ENCODE peak calls at places on chromosomes 7 and 10, in ten cellular contexts. Y is HFFc6; X is prostate gland; Q is left ventricle myocardium inferior; E is A549; S is mesothelial cell of epicardium; K is CD8-positive, alpha-beta T cell; G is Calu3; R is endothelial cell; F is HFF-Myc. I is an unnamed sample.

GRCh38 chr7:95886501-95887090 is 114.2 kb downstream of the DYNC1I1 start:
- DNase-seq in Y (no peak), X (no peak), Q (no peak), E (peak), S (no peak), K (no peak), G (peak), R (peak), F (no peak), I (no peak)

GRCh38 chr10:87090779-87091178 is 3.9 kb downstream of the GLUD1 start:
- DNase-seq in Y (no peak), X (no peak), Q (no peak), E (no peak), S (no peak), K (no peak), G (no peak), R (no peak), F (no peak), I (no peak)

GRCh38 chr7:106768324-106768751 is 96.7 kb upstream of the PIK3CG start:
- DNase-seq in Y (peak), X (no peak), Q (no peak), E (no peak), S (no peak), K (no peak), G (no peak), R (no peak), F (no peak), I (no peak)

GRCh38 chr7:8436965-8437364 is 3.6 kb downstream of the NXPH1 start:
- DNase-seq in Y (no peak), X (no peak), Q (no peak), E (peak), S (no peak), K (no peak), G (peak), R (peak), F (no peak), I (peak)

GRCh38 chr7:88276605-88277153 is 30.0 kb downstream of the STEAP4 start:
- DNase-seq in Y (no peak), X (no peak), Q (no peak), E (no peak), S (no peak), K (no peak), G (no peak), R (no peak), F (no peak), I (no peak)

GRCh38 chr10:71471957-71472365 is 75.2 kb downstream of the CDH23 start:
- DNase-seq in Y (no peak), X (peak), Q (no peak), E (no peak), S (no peak), K (no peak), G (no peak), R (no peak), F (no peak), I (no peak)

GRCh38 chr7:360454-361100 is 70.6 kb downstream of the FOXL3 start:
- DNase-seq in Y (no peak), X (no peak), Q (peak), E (no peak), S (no peak), K (no peak), G (no peak), R (no peak), F (no peak), I (no peak)

GRCh38 chr7:67673861-67674260 is 677.2 kb downstream of the TYW1 start:
- DNase-seq in Y (no peak), X (no peak), Q (no peak), E (no peak), S (no peak), K (no peak), G (no peak), R (no peak), F (no peak), I (no peak)

GRCh38 chr10:30000802-30001571 is 58.4 kb downstream of the JCAD start:
- DNase-seq in Y (peak), X (peak), Q (no peak), E (no peak), S (no peak), K (no peak), G (peak), R (no peak), F (peak), I (no peak)

GRCh38 chr10:22823109-22823508 is 104.7 kb upstream of the ARMC3 start:
- DNase-seq in Y (peak), X (no peak), Q (no peak), E (peak), S (no peak), K (no peak), G (peak), R (no peak), F (peak), I (no peak)

GRCh38 chr10:27614776-27615175 is 110.7 kb downstream of the RAB18 start:
- DNase-seq in Y (no peak), X (no peak), Q (no peak), E (no peak), S (no peak), K (no peak), G (no peak), R (no peak), F (no peak), I (no peak)

DNA sequence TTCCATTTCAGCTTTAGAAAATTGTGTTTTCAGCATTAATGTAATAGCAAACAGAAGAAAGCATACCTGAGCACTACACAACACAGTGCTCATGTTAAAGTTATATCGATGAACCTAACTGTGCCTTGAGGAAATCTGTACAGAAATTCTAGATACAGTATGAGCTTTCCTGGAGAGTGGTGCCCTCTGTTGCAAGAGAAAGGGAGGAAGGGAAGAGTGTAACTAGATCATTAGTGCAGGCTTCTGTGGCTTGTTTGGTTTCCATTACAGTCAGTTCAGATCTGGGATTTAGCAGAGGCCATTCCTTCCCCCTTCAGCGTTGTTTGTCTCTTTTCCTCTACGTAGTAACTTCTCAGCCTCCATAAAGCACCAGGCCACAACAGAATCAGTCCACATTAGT is 139.7 kb downstream of the HTR7 start:
- DNase-seq in Y (no peak), X (no peak), Q (no peak), E (no peak), S (no peak), K (no peak), G (no peak), R (no peak), F (no peak), I (no peak)
- TF ChIP-seq CTCF in Y (no peak), X (no peak), Q (peak), E (no peak), S (no peak), K (no peak), G (no peak), R (no peak), F (peak), I (no peak)

GRCh38 chr7:41889472-41889871 is 186.6 kb upstream of the INHBA start:
- DNase-seq in Y (no peak), X (no peak), Q (no peak), E (no peak), S (no peak), K (no peak), G (no peak), R (no peak), F (no peak), I (no peak)

GRCh38 chr7:41889040-41889439 is 186.2 kb upstream of the INHBA start:
- DNase-seq in Y (no peak), X (no peak), Q (no peak), E (no peak), S (no peak), K (no peak), G (no peak), R (no peak), F (no peak), I (no peak)

GRCh38 chr7:41893656-41894055 is 190.8 kb upstream of the INHBA start:
- DNase-seq in Y (no peak), X (no peak), Q (no peak), E (no peak), S (no peak), K (no peak), G (no peak), R (no peak), F (no peak), I (no peak)

GRCh38 chr7:41890631-41891265 is 187.9 kb upstream of the INHBA start:
- DNase-seq in Y (no peak), X (no peak), Q (peak), E (no peak), S (no peak), K (no peak), G (no peak), R (no peak), F (no peak), I (no peak)

DNA sequence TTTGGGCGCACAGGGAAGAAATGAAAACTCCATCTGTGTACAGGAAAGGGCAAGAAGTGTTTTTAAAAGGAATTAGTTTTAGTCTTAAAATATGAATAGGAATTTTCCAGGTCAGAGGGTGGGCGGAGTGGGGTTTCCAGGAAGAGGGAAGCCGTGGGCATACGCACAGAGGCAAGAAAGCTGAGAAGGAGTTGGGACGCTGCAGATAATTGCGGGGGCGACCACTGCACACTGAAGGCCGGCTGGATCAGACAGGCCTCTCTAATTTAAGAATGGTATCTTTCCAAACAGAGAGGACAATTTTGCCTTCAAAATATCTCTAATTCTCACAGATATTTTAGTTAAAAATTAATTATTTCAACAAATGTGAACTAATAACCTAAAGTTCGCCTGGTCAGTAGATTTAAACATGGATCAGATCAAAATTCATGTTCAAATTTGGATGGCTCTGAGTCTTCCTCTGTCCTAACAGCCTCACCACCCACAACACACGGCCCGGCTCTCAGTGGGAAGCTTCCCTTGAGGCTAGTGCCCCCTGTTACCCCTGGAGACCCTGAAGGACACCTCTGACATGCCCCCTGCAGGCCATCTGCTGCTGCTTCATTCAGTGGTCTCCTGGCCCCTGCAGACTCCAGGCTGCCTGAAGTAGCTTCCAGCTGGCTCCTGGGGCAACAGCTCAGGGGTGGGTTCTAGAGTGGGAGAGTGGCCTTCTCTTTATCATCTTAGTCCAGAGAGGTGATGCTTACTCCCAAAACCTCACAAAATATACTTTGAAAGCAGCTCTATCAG is 189.3 kb upstream of the INHBA start:
- DNase-seq in Y (no peak), X (no peak), Q (no peak), E (no peak), S (no peak), K (no peak), G (no peak), R (peak), F (no peak), I (no peak)
- TF ChIP-seq CTCF in Y (peak), X (no peak), Q (no peak), E (no peak), S (no peak), K (no peak), G (no peak), R (peak), F (peak), I (peak)

DNA sequence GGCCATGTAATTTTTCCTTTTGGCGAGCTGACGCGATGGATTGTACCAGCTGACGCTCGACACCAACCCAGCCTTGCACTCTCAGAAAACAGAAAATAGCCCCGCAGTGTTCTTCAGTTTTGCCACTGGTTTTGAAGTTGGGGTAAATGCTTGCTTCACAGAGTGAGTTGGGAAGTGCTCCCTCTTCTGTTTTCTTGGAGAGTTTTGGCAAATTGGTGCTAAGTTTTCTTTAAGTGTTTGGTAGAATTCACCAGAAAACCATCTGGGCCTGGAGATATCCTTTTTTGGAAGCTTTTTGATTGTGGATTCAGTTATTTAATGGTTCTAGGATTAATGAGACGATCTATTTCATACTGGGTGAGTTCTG is 252.8 kb downstream of the ELFN1 start:
- DNase-seq in Y (peak), X (no peak), Q (no peak), E (no peak), S (no peak), K (no peak), G (no peak), R (no peak), F (no peak), I (no peak)
- TF ChIP-seq CTCF in Y (peak), X (no peak), Q (no peak), E (no peak), S (no peak), K (no peak), G (no peak), R (no peak), F (peak), I (no peak)

DNA sequence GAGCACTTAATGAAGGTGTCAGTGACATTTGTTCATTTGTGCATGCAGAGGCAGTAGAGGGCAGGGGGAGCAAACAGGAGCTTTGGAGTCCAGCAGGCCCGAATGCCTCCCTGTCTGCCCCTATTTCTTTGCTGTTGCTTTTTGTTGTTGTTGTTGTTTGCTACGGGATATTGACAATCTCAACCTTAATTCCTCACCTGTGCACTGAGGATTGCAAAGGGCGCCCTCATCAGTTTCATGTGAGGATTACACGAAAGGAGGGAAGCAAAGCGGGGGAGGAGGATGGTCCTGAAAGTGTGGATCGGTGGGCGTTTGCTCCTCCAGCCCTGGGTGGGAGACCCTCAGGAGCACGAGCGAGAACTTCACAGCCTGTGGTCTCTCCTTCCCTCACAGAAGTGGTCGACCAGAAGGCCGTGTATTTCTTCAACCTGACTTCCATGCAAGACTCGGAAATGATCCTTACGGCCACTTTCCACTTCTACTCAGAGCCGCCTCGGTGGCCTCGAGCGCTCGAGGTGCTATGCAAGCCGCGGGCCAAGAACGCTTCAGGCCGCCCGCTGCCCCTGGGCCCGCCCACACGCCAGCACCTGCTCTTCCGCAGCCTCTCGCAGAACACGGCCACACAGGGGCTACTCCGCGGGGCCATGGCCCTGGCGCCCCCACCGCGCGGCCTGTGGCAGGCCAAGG is 9.5 kb downstream of the GDF10 start:
- DNase-seq in Y (no peak), X (no peak), Q (no peak), E (no peak), S (no peak), K (no peak), G (no peak), R (peak), F (no peak), I (no peak)
- TF ChIP-seq CTCF in Y (peak), X (no peak), Q (peak), E (peak), S (peak), K (peak), G (peak), R (peak), F (peak), I (peak)

GRCh38 chr10:43264987-43265798 is 1.7 kb downstream of the RASGEF1A start:
- DNase-seq in Y (no peak), X (no peak), Q (no peak), E (no peak), S (no peak), K (no peak), G (no peak), R (no peak), F (no peak), I (no peak)

GRCh38 chr10:43264324-43264986 is 2.4 kb downstream of the RASGEF1A start:
- DNase-seq in Y (no peak), X (no peak), Q (no peak), E (no peak), S (no peak), K (no peak), G (no peak), R (no peak), F (no peak), I (no peak)

GRCh38 chr10:43267811-43268210 is 946 bp upstream of the RASGEF1A start:
- DNase-seq in Y (no peak), X (no peak), Q (no peak), E (no peak), S (no peak), K (no peak), G (no peak), R (no peak), F (no peak), I (no peak)

GRCh38 chr10:43263551-43264323 is 3.1 kb downstream of the RASGEF1A start:
- DNase-seq in Y (no peak), X (no peak), Q (no peak), E (peak), S (no peak), K (no peak), G (peak), R (no peak), F (no peak), I (no peak)

DNA sequence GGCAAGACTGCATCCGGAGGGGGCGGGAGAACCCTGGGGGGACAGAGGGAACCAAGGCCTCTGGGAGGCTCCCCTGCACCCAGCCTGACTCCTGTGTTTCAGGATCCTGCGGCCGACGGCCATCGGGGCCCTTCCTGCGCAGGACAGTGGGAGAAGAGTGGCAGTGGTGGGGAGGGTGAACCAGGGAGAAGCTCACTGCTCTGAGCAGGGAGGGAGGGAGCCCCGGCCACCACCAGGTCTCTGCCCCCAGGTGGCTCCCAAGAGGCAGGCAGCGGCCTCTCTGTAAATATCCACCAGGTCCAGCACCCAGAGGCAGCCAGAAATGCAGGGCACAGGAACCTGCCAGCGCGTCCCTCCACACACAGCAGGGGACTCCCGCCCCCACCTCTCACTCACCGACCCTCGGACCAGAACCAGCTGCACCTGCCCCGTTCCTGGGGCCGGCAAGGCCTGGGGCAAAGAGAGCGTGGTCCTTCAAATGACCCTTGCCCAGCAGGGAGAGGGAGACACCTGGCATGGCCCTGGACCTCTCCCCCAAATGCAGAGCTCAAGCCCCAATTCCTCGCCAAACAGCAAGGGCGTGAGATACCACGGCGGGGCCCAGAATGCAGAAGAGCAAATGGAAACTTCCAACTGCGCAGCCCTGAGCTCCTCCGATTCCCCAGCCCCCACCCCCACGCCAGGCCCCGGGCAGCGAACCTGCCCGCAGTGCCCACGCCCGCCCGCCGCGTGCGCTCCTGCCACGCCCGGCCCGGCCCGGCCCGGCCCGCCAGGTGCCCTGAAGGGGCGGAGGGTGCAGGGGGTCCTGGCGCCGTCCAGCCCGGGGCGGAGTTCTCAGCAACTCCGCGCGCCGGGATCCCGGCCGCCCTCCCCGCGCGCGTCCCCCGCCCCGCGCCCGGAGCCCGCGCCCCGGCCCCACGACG is 805 bp downstream of the RASGEF1A start:
- DNase-seq in Y (no peak), X (peak), Q (no peak), E (peak), S (no peak), K (no peak), G (peak), R (no peak), F (no peak), I (peak)
- TF ChIP-seq CTCF in Y (peak), X (peak), Q (peak), E (peak), S (no peak), K (no peak), G (peak), R (no peak), F (peak), I (peak)

I was measured in progenitor cell of endocrine pancreas.